ENCODE peak calls at places on chromosomes 1 and 21, in seven cellular contexts. D, U, G, E, O, H and R are unnamed samples.

GRCh38 chr1:26832249-26832960 is 5.9 kb downstream of the ZDHHC18 start:
- DNase-seq in D (no peak), U (no peak), G (no peak), E (no peak), O (no peak), H (no peak), R (no peak)

GRCh38 chr21:42061866-42062542 is 9.1 kb upstream of the UMODL1 start:
- DNase-seq in D (peak; percentile 20), U (no peak), G (no peak), E (no peak), O (peak; percentile 78), H (no peak), R (no peak)

GRCh38 chr1:224106568-224107281 is 7.2 kb upstream of the FBXO28 start:
- DNase-seq in D (peak; percentile 77), U (peak; percentile 36), G (no peak), E (no peak), O (no peak), H (peak; percentile 56), R (peak; percentile 46)

GRCh38 chr1:169295425-169295824 is 72.2 kb downstream of the NME7 start:
- DNase-seq in D (no peak), U (no peak), G (no peak), E (no peak), O (no peak), H (no peak), R (no peak)

GRCh38 chr21:46122241-46122671 is 24.3 kb downstream of the COL6A2 start:
- DNase-seq in D (peak; percentile 98), U (peak; percentile 84), G (no peak), E (no peak), O (no peak), H (peak; percentile 78), R (peak; percentile 33)

GRCh38 chr1:28326980-28327379 is 1.9 kb upstream of the MED18 start:
- DNase-seq in D (peak; percentile 30), U (no peak), G (no peak), E (no peak), O (no peak), H (peak; percentile 12), R (peak; percentile 62)

GRCh38 chr1:153946622-153947246 is at the start of gene DENND4B:
- DNase-seq in D (peak; percentile 89), U (no peak), G (peak; percentile 40), E (peak; percentile 82), O (peak; percentile 58), H (peak; percentile 65), R (peak; percentile 88)

GRCh38 chr1:28365864-28366263 is 3.7 kb upstream of the PHACTR4 start:
- DNase-seq in D (no peak), U (no peak), G (no peak), E (no peak), O (no peak), H (no peak), R (no peak)

GRCh38 chr1:232421143-232421796 is 208.7 kb downstream of the SIPA1L2 start:
- DNase-seq in D (no peak), U (no peak), G (no peak), E (no peak), O (no peak), H (no peak), R (no peak)

GRCh38 chr21:46168659-46169386 is 13.4 kb upstream of the FTCD start:
- DNase-seq in D (no peak), U (no peak), G (no peak), E (peak; percentile 7), O (no peak), H (no peak), R (no peak)

GRCh38 chr1:202958544-202959275 is 598 bp upstream of the ADIPOR1 start:
- DNase-seq in D (no peak), U (no peak), G (no peak), E (no peak), O (no peak), H (no peak), R (no peak)

GRCh38 chr21:44880762-44881585 is 7.5 kb upstream of the PTTG1IP start:
- DNase-seq in D (peak; percentile 77), U (peak; percentile 32), G (no peak), E (no peak), O (no peak), H (peak; percentile 71), R (peak; percentile 25)

GRCh38 chr1:156145622-156146005 is 7.8 kb upstream of the SEMA4A start:
- DNase-seq in D (no peak), U (no peak), G (no peak), E (no peak), O (no peak), H (no peak), R (no peak)

GRCh38 chr1:40014812-40015594 is 25.5 kb upstream of the CAP1 start:
- DNase-seq in D (peak; percentile 97), U (peak; percentile 89), G (no peak), E (no peak), O (no peak), H (peak; percentile 97), R (peak; percentile 68)

GRCh38 chr21:45454081-45454923 is 49.3 kb downstream of the COL18A1 start:
- DNase-seq in D (peak; percentile 38), U (no peak), G (no peak), E (no peak), O (no peak), H (no peak), R (no peak)

GRCh38 chr1:99527078-99527477 is 118.8 kb upstream of the PALMD start:
- DNase-seq in D (peak; percentile 61), U (no peak), G (no peak), E (no peak), O (no peak), H (peak; percentile 20), R (no peak)

GRCh38 chr1:218345673-218346390 is 696 bp downstream of the TGFB2 start:
- DNase-seq in D (peak; percentile 89), U (peak; percentile 64), G (no peak), E (peak; percentile 77), O (peak; percentile 12), H (peak; percentile 70), R (peak; percentile 85)

GRCh38 chr1:11198257-11198656 is 9.1 kb downstream of the ANGPTL7 start:
- DNase-seq in D (no peak), U (no peak), G (no peak), E (no peak), O (no peak), H (no peak), R (no peak)

GRCh38 chr1:89311757-89312156 is 39.1 kb upstream of the GBP5 start:
- DNase-seq in D (no peak), U (no peak), G (no peak), E (no peak), O (no peak), H (no peak), R (no peak)

GRCh38 chr1:61285371-61285885 is 203.1 kb downstream of the NFIA start:
- DNase-seq in D (peak; percentile 29), U (no peak), G (no peak), E (no peak), O (no peak), H (no peak), R (no peak)
- H3K36me3 ChIP-seq in D (no peaks in the 10 kb centered on the region), U (no peaks in the 10 kb centered on the region), G (no peaks in the 10 kb centered on the region), E (no peaks in the 10 kb centered on the region), O (no peaks in the 10 kb centered on the region), H (no peaks in the 10 kb centered on the region), R (no peaks in the 10 kb centered on the region)

DNA sequence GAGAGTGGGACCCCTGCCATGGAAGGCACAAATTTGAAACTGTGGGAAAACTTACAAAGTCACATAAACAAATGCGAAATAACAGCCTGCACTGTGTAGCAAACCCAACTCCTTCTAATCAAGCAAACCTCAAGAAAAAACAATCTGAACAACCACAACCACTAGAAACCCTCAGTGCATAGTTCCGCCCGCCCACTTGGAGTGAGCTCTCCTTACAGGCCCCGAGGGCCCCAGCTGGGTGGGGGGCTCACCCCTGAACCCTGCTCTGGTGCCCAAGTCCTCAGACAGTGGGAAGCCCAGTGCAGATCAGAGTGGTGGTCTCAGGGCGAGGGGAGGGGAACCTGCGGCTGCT is 937 bp upstream of the MXRA8 start:
- DNase-seq in D (peak; percentile 87), U (peak; percentile 52), G (no peak), E (no peak), O (no peak), H (peak; percentile 83), R (peak; percentile 59)
- H3K4me3 ChIP-seq in D (peak overlapping the region; percentile 94), U (peak overlapping the region; percentile 72), G (peak overlapping the region; percentile 87), E (peak overlapping the region; percentile 55), O (no peak overlapping the region), H (no peak overlapping the region), R (peak overlapping the region; percentile 91)

GRCh38 chr1:33626801-33627200 is 154.4 kb downstream of the ZSCAN20 start:
- DNase-seq in D (no peak), U (no peak), G (no peak), E (no peak), O (no peak), H (no peak), R (no peak)

GRCh38 chr1:33623811-33624210 is 151.4 kb downstream of the ZSCAN20 start:
- DNase-seq in D (no peak), U (no peak), G (no peak), E (no peak), O (no peak), H (no peak), R (no peak)

GRCh38 chr1:33624261-33624990 is 152.0 kb downstream of the ZSCAN20 start:
- DNase-seq in D (no peak), U (no peak), G (no peak), E (peak; percentile 44), O (no peak), H (no peak), R (no peak)

DNA sequence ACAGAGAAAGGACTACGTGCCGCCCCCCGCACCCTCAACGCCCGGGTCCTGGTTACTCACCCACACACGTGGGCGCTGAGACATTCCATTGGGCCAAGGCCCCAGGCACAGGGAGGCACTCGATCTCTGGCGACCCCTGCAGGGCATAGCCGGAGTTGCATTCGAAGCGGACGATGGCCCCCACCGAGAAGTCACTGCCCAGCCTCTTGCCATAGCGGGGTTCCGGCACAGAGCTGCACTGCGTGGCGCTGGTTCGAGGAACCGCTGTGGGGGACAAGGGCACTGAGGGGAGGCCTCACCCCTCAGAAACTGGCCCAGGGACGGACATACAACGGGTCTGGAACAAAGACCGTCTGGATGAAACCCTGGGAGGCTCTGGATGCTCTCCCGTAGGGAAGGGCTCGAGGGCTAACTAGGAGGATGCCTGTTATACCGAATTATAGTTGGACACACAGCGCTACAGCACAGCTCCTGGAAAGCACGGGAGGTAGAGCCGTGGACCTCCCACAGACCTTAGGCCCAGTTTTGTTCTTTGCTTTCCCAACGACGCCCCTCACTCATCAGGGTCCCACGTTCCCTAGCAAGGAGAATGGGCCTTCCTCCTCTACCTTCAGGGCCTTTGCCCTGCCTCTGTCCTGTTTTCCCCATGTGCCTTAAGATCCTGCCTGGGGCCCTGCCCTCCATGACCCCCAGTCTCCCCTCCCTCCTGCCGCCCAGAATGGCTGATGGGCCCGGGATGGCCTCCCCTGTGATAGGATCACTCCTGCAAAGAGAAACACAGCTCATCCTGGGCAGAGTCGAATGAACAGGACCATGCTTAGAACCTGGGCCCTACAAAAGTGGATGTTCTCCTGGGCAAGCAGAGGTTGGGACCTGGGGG is 152.8 kb downstream of the ZSCAN20 start:
- DNase-seq in D (no peak), U (no peak), G (no peak), E (peak; percentile 18), O (no peak), H (no peak), R (no peak)
- H3K27me3 ChIP-seq in D (no peaks in the 10 kb centered on the region), U (no peaks in the 10 kb centered on the region), G (no peaks in the 10 kb centered on the region), E (no peaks in the 10 kb centered on the region), O (peaks cover 4% of the 10 kb centered on the region), H (no peaks in the 10 kb centered on the region), R (no peaks in the 10 kb centered on the region)

DNA sequence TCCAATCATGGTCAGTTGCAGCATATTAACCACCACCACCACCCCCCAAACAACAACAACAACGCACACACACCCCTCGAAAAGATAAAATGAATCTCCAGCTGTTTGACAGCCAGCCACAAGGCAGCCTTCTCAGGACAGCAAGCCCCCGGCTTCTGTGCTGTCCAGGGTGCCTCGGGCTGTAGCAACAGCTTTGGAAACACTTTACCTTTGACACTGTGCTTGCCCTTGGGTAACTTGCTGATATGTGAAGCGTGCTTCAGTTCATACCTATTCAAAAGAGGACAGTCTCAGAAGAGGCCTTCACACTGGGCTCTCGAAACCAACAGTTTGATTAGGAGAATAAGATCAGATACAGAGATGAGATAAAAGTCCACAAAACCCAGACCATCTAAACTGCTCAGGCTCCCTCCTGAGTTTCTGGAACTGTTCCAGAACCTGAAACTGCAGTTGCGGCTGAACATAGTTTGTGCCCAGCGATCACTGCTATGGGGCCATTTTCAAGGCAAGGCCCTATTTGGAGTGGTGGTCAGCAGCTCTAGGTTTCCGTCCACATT is 44.9 kb downstream of the PARP1 start:
- DNase-seq in D (no peak), U (no peak), G (no peak), E (no peak), O (no peak), H (no peak), R (no peak)
- H3K36me3 ChIP-seq in D (peaks cover 16% of the 10 kb centered on the region), U (peaks cover 39% of the 10 kb centered on the region), G (peaks cover 69% of the 10 kb centered on the region), E (peaks cover 88% of the 10 kb centered on the region), O (peaks cover 85% of the 10 kb centered on the region), H (peaks cover 57% of the 10 kb centered on the region), R (peaks cover 91% of the 10 kb centered on the region)